ENCODE peak calls at places on chromosomes 12 and 14, in five cellular contexts. One of them, this sample, is unnamed.

GRCh38 chr14:23376477-23377200 is at the start of gene CMTM5:
- DNase-seq in iPS-NIHi11: peak; percentile 65
- DNase-seq in memory B cell: no peak
- DNase-seq in uterus: no peak
- DNase-seq in OCI-LY7: no peak
- DNase-seq in this sample: peak; percentile 80

GRCh38 chr14:100246809-100247428 is 8.0 kb downstream of the YY1 start:
- DNase-seq in iPS-NIHi11: peak; percentile 65
- DNase-seq in uterus: no peak
- DNase-seq in memory B cell: no peak
- DNase-seq in OCI-LY7: peak; percentile 53
- DNase-seq in this sample: no peak

GRCh38 chr12:52319097-52319496 is 2.1 kb downstream of the KRT83 start:
- DNase-seq in iPS-NIHi11: peak; percentile 55
- DNase-seq in OCI-LY7: peak; percentile 14
- DNase-seq in uterus: no peak
- DNase-seq in memory B cell: no peak
- DNase-seq in this sample: no peak

GRCh38 chr12:79415754-79416435 is 274.9 kb downstream of the PAWR start:
- DNase-seq in memory B cell: no peak
- DNase-seq in uterus: no peak
- DNase-seq in OCI-LY7: no peak
- DNase-seq in iPS-NIHi11: no peak
- DNase-seq in this sample: no peak

GRCh38 chr12:14729586-14729985 is 33.2 kb upstream of the GUCY2C start:
- DNase-seq in uterus: no peak
- DNase-seq in OCI-LY7: no peak
- DNase-seq in iPS-NIHi11: no peak
- DNase-seq in memory B cell: no peak
- DNase-seq in this sample: no peak

GRCh38 chr12:93778306-93778705 is 101.1 kb downstream of the CRADD start:
- DNase-seq in OCI-LY7: no peak
- DNase-seq in memory B cell: no peak
- DNase-seq in iPS-NIHi11: no peak
- DNase-seq in uterus: peak; percentile 68
- DNase-seq in this sample: peak; percentile 87

GRCh38 chr12:65568517-65568916 is 255.8 kb upstream of the HMGA2 start:
- DNase-seq in memory B cell: no peak
- DNase-seq in OCI-LY7: no peak
- DNase-seq in iPS-NIHi11: peak; percentile 32
- DNase-seq in uterus: no peak
- DNase-seq in this sample: no peak

GRCh38 chr14:59189281-59189821 is 884 bp downstream of the DAAM1 start:
- DNase-seq in uterus: peak; percentile 30
- DNase-seq in iPS-NIHi11: peak; percentile 13
- DNase-seq in memory B cell: peak; percentile 56
- DNase-seq in OCI-LY7: peak; percentile 78
- DNase-seq in this sample: no peak

GRCh38 chr14:37622231-37622923 is 26.9 kb downstream of the TTC6 start:
- DNase-seq in iPS-NIHi11: peak; percentile 72
- DNase-seq in uterus: no peak
- DNase-seq in OCI-LY7: no peak
- DNase-seq in memory B cell: no peak
- DNase-seq in this sample: no peak

GRCh38 chr14:94882401-94882800 is 112.5 kb upstream of the GSC start:
- DNase-seq in iPS-NIHi11: no peak
- DNase-seq in OCI-LY7: no peak
- DNase-seq in memory B cell: no peak
- DNase-seq in uterus: no peak
- DNase-seq in this sample: no peak

GRCh38 chr14:92382677-92383076 is 59.7 kb downstream of the SLC24A4 start:
- DNase-seq in OCI-LY7: no peak
- DNase-seq in uterus: no peak
- DNase-seq in iPS-NIHi11: peak; percentile 58
- DNase-seq in memory B cell: no peak
- DNase-seq in this sample: no peak

GRCh38 chr12:43835656-43836454 is at the start of gene TMEM117:
- DNase-seq in iPS-NIHi11: peak; percentile 78
- DNase-seq in uterus: peak; percentile 66
- DNase-seq in memory B cell: peak; percentile 74
- DNase-seq in OCI-LY7: peak; percentile 61
- DNase-seq in this sample: peak; percentile 84

GRCh38 chr14:21255385-21256101 is 13.7 kb downstream of the HNRNPC start:
- DNase-seq in memory B cell: no peak
- DNase-seq in OCI-LY7: no peak
- DNase-seq in iPS-NIHi11: no peak
- DNase-seq in uterus: no peak
- DNase-seq in this sample: no peak

GRCh38 chr12:90333939-90334338 is 621.0 kb downstream of the CCER1 start:
- DNase-seq in uterus: no peak
- DNase-seq in memory B cell: no peak
- DNase-seq in iPS-NIHi11: no peak
- DNase-seq in OCI-LY7: no peak
- DNase-seq in this sample: no peak

GRCh38 chr14:40983604-40984003 is 623.1 kb upstream of the LRFN5 start:
- DNase-seq in OCI-LY7: no peak
- DNase-seq in iPS-NIHi11: no peak
- DNase-seq in uterus: no peak
- DNase-seq in memory B cell: no peak
- DNase-seq in this sample: no peak

GRCh38 chr12:131723532-131723931 is 12.6 kb downstream of the SFSWAP start:
- DNase-seq in uterus: no peak
- DNase-seq in iPS-NIHi11: peak; percentile 65
- DNase-seq in memory B cell: no peak
- DNase-seq in OCI-LY7: no peak
- DNase-seq in this sample: no peak

GRCh38 chr12:18479266-18479665 is 217.9 kb downstream of the PIK3C2G start:
- DNase-seq in uterus: no peak
- DNase-seq in memory B cell: no peak
- DNase-seq in OCI-LY7: no peak
- DNase-seq in iPS-NIHi11: no peak
- DNase-seq in this sample: no peak

GRCh38 chr12:59629890-59630289 is 34.1 kb downstream of the SLC16A7 start:
- DNase-seq in OCI-LY7: no peak
- DNase-seq in memory B cell: no peak
- DNase-seq in iPS-NIHi11: no peak
- DNase-seq in uterus: no peak
- DNase-seq in this sample: no peak

GRCh38 chr12:186006-186625 is 27.8 kb downstream of the SLC6A12 start:
- DNase-seq in OCI-LY7: no peak
- DNase-seq in iPS-NIHi11: no peak
- DNase-seq in uterus: no peak
- DNase-seq in memory B cell: no peak
- DNase-seq in this sample: no peak

GRCh38 chr14:60650382-60650961 is 1.2 kb upstream of the SIX1 start:
- DNase-seq in OCI-LY7: no peak
- DNase-seq in uterus: no peak
- DNase-seq in iPS-NIHi11: no peak
- DNase-seq in memory B cell: no peak
- DNase-seq in this sample: no peak

This sample was measured in sigmoid colon.